ENCODE peak calls at places on chromosomes 13 and 19, in nine cellular contexts. N is GM12864; E is fibroblast of pulmonary artery; T is CD4-positive, CD25-positive, alpha-beta regulatory T cell; A is heart right ventricle; O is spleen; F is foreskin fibroblast; R is AG09309; W is PC-3. B is an unnamed sample.

GRCh38 chr13:93927431-93927830 is 552.1 kb downstream of the DCT start:
- DNase-seq in A (no peak), O (no peak), F (no peak), W (no peak), N (no peak), R (no peak), E (no peak), T (no peak), B (no peak)

GRCh38 chr13:50090211-50090610 is 75.0 kb downstream of the KCNRG start:
- DNase-seq in E (no peak), O (no peak), A (no peak), F (no peak), R (no peak), N (no peak), T (no peak), W (no peak), B (no peak)

GRCh38 chr13:41463823-41464602 is 6.7 kb downstream of the RGCC start:
- DNase-seq in N (no peak), E (no peak), R (no peak), A (no peak), W (no peak), T (peak), O (peak), F (no peak), B (no peak)

GRCh38 chr19:33259532-33259931 is 33.9 kb upstream of the SLC7A10 start:
- DNase-seq in O (no peak), W (no peak), E (no peak), T (no peak), A (no peak), R (no peak), N (no peak), F (no peak), B (no peak)

GRCh38 chr13:45280751-45281634 is 60.0 kb downstream of the TPT1 start:
- DNase-seq in O (no peak), A (peak), T (peak), F (peak), W (peak), R (peak), E (peak), N (peak), B (peak)

GRCh38 chr13:45362939-45363338 is 22.0 kb upstream of the TPT1 start:
- DNase-seq in R (no peak), W (no peak), O (no peak), E (no peak), F (no peak), T (peak), N (no peak), A (no peak), B (no peak)

GRCh38 chr13:75263741-75264407 is 218.1 kb downstream of the TBC1D4 start:
- DNase-seq in O (no peak), E (peak), W (peak), T (no peak), R (peak), A (no peak), F (peak), N (no peak), B (no peak)

GRCh38 chr13:91647361-91647970 is 249.0 kb downstream of the GPC5 start:
- DNase-seq in T (no peak), O (no peak), E (peak), R (no peak), A (peak), N (no peak), F (no peak), W (peak), B (peak)

GRCh38 chr13:53237696-53238095 is 209.1 kb downstream of the OLFM4 start:
- DNase-seq in O (no peak), T (no peak), W (no peak), N (no peak), F (no peak), E (no peak), R (no peak), A (no peak), B (no peak)

GRCh38 chr13:53144826-53145225 is 116.2 kb downstream of the OLFM4 start:
- DNase-seq in E (no peak), W (no peak), T (no peak), A (no peak), O (no peak), N (no peak), F (no peak), R (no peak), B (no peak)

GRCh38 chr13:79423801-79424642 is 18.0 kb upstream of the RBM26 start:
- DNase-seq in E (peak), O (no peak), A (no peak), N (no peak), T (peak), R (no peak), W (peak), F (peak), B (peak)

GRCh38 chr13:92164822-92165221 is 766.4 kb downstream of the GPC5 start:
- DNase-seq in R (no peak), W (no peak), F (no peak), T (no peak), O (no peak), N (no peak), E (no peak), A (no peak), B (no peak)

GRCh38 chr13:73261739-73262216 is 203.0 kb downstream of the KLF5 start:
- DNase-seq in E (peak), R (no peak), O (no peak), T (no peak), A (no peak), N (no peak), W (peak), F (no peak), B (no peak)

GRCh38 chr19:53849237-53849676 is 18.4 kb upstream of the MYADM start:
- DNase-seq in W (peak), T (no peak), A (peak), E (peak), F (peak), N (no peak), R (peak), O (no peak), B (no peak)

GRCh38 chr19:51158474-51159129 is 16.5 kb downstream of the SIGLEC7 start:
- DNase-seq in W (peak), O (peak), T (peak), R (no peak), F (peak), A (no peak), E (peak), N (no peak), B (peak)

GRCh38 chr13:64684685-64685431 is 2545.3 kb downstream of the PCDH9 start:
- DNase-seq in T (no peak), O (no peak), R (no peak), F (peak), N (no peak), W (no peak), A (no peak), E (peak), B (no peak)

GRCh38 chr19:30082168-30082567 is 140.1 kb downstream of the URI1 start:
- DNase-seq in N (no peak), W (no peak), E (no peak), O (no peak), F (no peak), R (no peak), A (no peak), T (no peak), B (no peak)

GRCh38 chr13:102484329-102484728 is 82.5 kb upstream of the FGF14 start:
- DNase-seq in O (no peak), A (no peak), T (no peak), E (no peak), N (no peak), R (no peak), W (no peak), F (peak), B (no peak)

GRCh38 chr13:19587635-19588300 is 26.4 kb upstream of the TPTE2 start:
- DNase-seq in T (peak), O (no peak), W (peak), N (no peak), F (peak), E (peak), A (peak), R (no peak), B (peak)

GRCh38 chr19:45772130-45772880 is 3.3 kb upstream of the SIX5 start:
- DNase-seq in O (no peak), E (no peak), W (no peak), N (no peak), A (no peak), R (no peak), F (no peak), T (no peak), B (peak)

GRCh38 chr19:45200614-45201013 is 22.0 kb downstream of the BLOC1S3 start:
- DNase-seq in E (peak), T (no peak), F (peak), R (no peak), N (no peak), A (peak), O (no peak), W (no peak), B (no peak)

GRCh38 chr13:29547135-29547534 is 48.4 kb downstream of the SLC7A1 start:
- DNase-seq in R (no peak), N (no peak), O (no peak), F (no peak), E (peak), T (no peak), A (peak), W (no peak), B (no peak)

GRCh38 chr13:98912846-98913245 is 65.0 kb downstream of the DOCK9 start:
- DNase-seq in E (no peak), F (no peak), R (no peak), T (no peak), O (no peak), N (no peak), W (no peak), A (no peak), B (no peak)

GRCh38 chr13:27578121-27579030 is 42.0 kb downstream of the LNX2 start:
- DNase-seq in N (no peak), E (peak), R (no peak), T (no peak), A (no peak), O (no peak), W (peak), F (peak), B (no peak)

GRCh38 chr19:36169084-36169760 is 17.0 kb upstream of the COX7A1 start:
- DNase-seq in W (no peak), E (no peak), A (peak), F (no peak), N (no peak), R (no peak), O (no peak), T (no peak), B (peak)

GRCh38 chr19:4302238-4302630 is at the start of gene TMIGD2:
- DNase-seq in R (no peak), N (no peak), F (no peak), A (no peak), O (no peak), W (no peak), E (no peak), T (peak), B (peak)

GRCh38 chr13:20000062-20000552 is 41.6 kb downstream of the ZMYM2 start:
- DNase-seq in A (no peak), F (no peak), E (no peak), N (no peak), T (no peak), W (no peak), O (no peak), R (no peak), B (no peak)

GRCh38 chr13:113656015-113656588 is 1.9 kb downstream of the ATP4B start:
- DNase-seq in F (no peak), W (no peak), O (peak), E (no peak), A (no peak), N (no peak), R (no peak), T (no peak), B (no peak)

GRCh38 chr19:16889429-16889882 is 657 bp downstream of the F2RL3 start:
- DNase-seq in E (no peak), W (peak), F (no peak), N (no peak), O (no peak), R (no peak), T (no peak), A (peak), B (no peak)

GRCh38 chr19:16888629-16889371 is at the start of gene F2RL3:
- DNase-seq in T (peak), R (no peak), N (no peak), A (peak), F (peak), O (peak), E (peak), W (no peak), B (peak)

GRCh38 chr19:16890461-16891184 is 1.8 kb downstream of the F2RL3 start:
- DNase-seq in A (no peak), T (no peak), R (no peak), F (no peak), O (no peak), E (no peak), N (no peak), W (no peak), B (no peak)

GRCh38 chr19:16891696-16892382 is 3.0 kb downstream of the F2RL3 start:
- DNase-seq in W (no peak), A (no peak), F (no peak), E (no peak), R (no peak), O (no peak), T (no peak), N (no peak), B (no peak)

DNA sequence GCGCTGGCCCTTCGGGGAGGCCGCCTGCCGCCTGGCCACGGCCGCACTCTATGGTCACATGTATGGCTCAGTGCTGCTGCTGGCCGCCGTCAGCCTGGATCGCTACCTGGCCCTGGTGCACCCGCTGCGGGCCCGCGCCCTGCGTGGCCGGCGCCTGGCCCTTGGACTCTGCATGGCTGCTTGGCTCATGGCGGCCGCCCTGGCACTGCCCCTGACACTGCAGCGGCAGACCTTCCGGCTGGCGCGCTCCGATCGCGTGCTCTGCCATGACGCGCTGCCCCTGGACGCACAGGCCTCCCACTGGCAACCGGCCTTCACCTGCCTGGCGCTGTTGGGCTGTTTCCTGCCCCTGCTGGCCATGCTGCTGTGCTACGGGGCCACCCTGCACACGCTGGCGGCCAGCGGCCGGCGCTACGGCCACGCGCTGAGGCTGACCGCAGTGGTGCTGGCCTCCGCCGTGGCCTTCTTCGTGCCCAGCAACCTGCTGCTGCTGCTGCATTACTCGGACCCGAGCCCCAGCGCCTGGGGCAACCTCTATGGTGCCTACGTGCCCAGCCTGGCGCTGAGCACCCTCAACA is 1.2 kb downstream of the F2RL3 start:
- DNase-seq in T (no peak), N (no peak), O (no peak), R (no peak), F (no peak), W (no peak), A (no peak), E (no peak), B (no peak)
- H3K4me3 ChIP-seq in T (no peak), N (no peak), O (peak), R (no peak), F (no peak), W (no peak), A (peak), E (no peak), B (no peak)

GRCh38 chr19:41399091-41399490 is 1.5 kb downstream of the BCKDHA start:
- DNase-seq in O (no peak), T (no peak), E (no peak), N (no peak), W (no peak), A (no peak), R (no peak), F (no peak), B (no peak)
- H3K4me3 ChIP-seq in O (peak), T (peak), E (no peak), N (peak), W (peak), A (peak), R (peak), F (peak), B (no peak)

GRCh38 chr19:7732045-7732444 is at the start of gene CLEC4G:
- DNase-seq in T (no peak), O (peak), F (no peak), W (no peak), R (no peak), N (no peak), A (no peak), E (no peak), B (no peak)

GRCh38 chr19:7731218-7731595 is 703 bp downstream of the CLEC4G start:
- DNase-seq in F (no peak), E (no peak), T (no peak), R (no peak), A (no peak), O (peak), W (no peak), N (no peak), B (no peak)

GRCh38 chr19:7730286-7731217 is 1.4 kb downstream of the CLEC4G start:
- DNase-seq in T (no peak), N (no peak), R (no peak), E (no peak), F (no peak), O (no peak), A (no peak), W (no peak), B (no peak)

GRCh38 chr19:7729831-7730285 is 2.1 kb downstream of the CLEC4G start:
- DNase-seq in A (no peak), O (peak), W (no peak), F (no peak), T (no peak), E (no peak), N (no peak), R (no peak), B (no peak)

DNA sequence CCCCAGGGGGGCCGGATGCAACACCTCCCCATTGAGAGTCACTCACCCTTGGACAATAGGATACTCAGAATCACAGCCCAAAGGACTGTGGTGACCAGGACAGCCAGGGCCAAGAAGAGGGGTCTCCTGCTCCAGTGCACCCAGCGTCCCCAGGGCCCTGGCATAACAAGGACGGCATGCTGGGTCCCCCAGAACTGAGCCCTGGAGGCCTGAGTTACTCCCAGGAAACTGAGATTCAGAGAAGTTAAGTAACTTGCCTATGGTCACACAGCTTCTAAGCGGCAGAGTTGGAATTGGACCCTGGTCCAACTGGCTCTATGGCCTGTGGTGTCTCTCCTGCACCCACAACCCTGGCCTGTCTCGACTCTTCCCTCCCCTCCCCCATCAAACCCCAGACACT is 295 bp downstream of the CLEC4G start:
- DNase-seq in O (no peak), E (no peak), T (no peak), R (no peak), A (no peak), W (no peak), N (no peak), F (no peak), B (no peak)
- H3K4me3 ChIP-seq in O (no peak), E (no peak), T (no peak), R (no peak), A (no peak), W (no peak), N (no peak), F (no peak), B (no peak)

DNA sequence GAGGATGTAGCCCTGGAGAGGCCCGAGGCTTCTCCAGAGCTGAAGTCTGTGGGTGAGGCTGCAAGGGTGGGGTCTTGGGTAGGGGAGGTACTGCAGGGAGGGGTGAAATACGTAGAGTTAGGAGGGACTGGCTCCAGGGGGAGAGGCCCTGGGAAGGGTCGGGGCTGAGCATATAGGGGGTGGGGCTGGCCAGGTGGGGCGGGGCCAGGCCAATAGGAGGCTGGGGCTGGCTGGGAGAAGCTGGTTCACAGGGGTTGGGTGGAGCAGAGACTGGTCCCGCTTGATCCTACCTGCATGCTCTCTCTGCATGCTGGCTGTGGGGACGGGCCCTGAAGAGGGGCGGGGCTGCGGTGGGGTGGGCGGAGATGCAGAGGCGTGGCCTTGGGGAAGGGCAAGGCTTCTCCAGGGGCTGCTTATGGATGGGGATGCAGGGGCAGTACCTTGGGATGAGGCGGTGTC is 51.9 kb downstream of the CELF5 start:
- DNase-seq in O (peak), E (no peak), T (no peak), W (peak), R (no peak), F (no peak), A (no peak), N (no peak), B (peak)
- H3K4me3 ChIP-seq in O (peak), E (no peak), T (no peak), W (no peak), R (no peak), F (no peak), A (no peak), N (no peak), B (no peak)